ENCODE peak calls at places on chromosome 21, in four cellular contexts. D is SJSA1, R is stomach, T is brain microvascular endothelial cell. W is an unnamed sample.

GRCh38 chr21:34029724-34030528 is 43.5 kb upstream of the MRPS6 start:
- DNase-seq in T (peak; percentile 86), R (peak; percentile 33), D (no peak), W (no peak)

GRCh38 chr21:26883768-26884167 is 38.6 kb upstream of the ADAMTS1 start:
- DNase-seq in R (no peak), D (no peak), T (no peak), W (no peak)

GRCh38 chr21:28257276-28257675 is 735.4 kb downstream of the LTN1 start:
- DNase-seq in T (no peak), D (no peak), R (no peak), W (no peak)

GRCh38 chr21:23612210-23612609 is 1995.1 kb downstream of the MRPL39 start:
- DNase-seq in D (no peak), R (no peak), T (no peak), W (no peak)

GRCh38 chr21:22363504-22363903 is 1365.3 kb downstream of the NCAM2 start:
- DNase-seq in R (no peak), D (no peak), T (no peak), W (no peak)

GRCh38 chr21:25512095-25513086 is 94.9 kb downstream of the MRPL39 start:
- DNase-seq in D (no peak), T (no peak), R (no peak), W (no peak)

GRCh38 chr21:27674037-27674436 is 707.1 kb upstream of the ADAMTS5 start:
- DNase-seq in D (no peak), R (no peak), T (peak; percentile 88), W (no peak)

GRCh38 chr21:20998886-20999285 is 677 bp downstream of the NCAM2 start:
- DNase-seq in R (no peak), T (no peak), D (no peak), W (no peak)

GRCh38 chr21:29322570-29322957 is 23.8 kb downstream of the BACH1 start:
- DNase-seq in R (no peak), T (no peak), D (no peak), W (no peak)

GRCh38 chr21:40176732-40177131 is 309.5 kb downstream of the PCP4 start:
- DNase-seq in R (no peak), T (no peak), D (no peak), W (no peak)

GRCh38 chr21:17387030-17387617 is 125.7 kb upstream of the CXADR start:
- DNase-seq in T (peak; percentile 53), D (peak; percentile 48), R (peak; percentile 54), W (no peak)

GRCh38 chr21:43467785-43468184 is 40.9 kb upstream of the SIK1 start:
- DNase-seq in R (no peak), D (no peak), T (peak; percentile 0), W (no peak)

GRCh38 chr21:26148071-26148470 is 22.5 kb downstream of the APP start:
- DNase-seq in R (no peak), D (peak; percentile 50), T (peak; percentile 17), W (no peak)

GRCh38 chr21:29092102-29092959 is 18.9 kb upstream of the CCT8 start:
- DNase-seq in T (peak; percentile 78), D (peak; percentile 31), R (no peak), W (no peak)

GRCh38 chr21:14530574-14530973 is 15.5 kb downstream of the SAMSN1 start:
- DNase-seq in D (no peak), T (no peak), R (no peak), W (no peak)

GRCh38 chr21:25561668-25562641 is 45.3 kb downstream of the MRPL39 start:
- DNase-seq in R (peak; percentile 45), D (peak; percentile 85), T (peak; percentile 66), W (no peak)

GRCh38 chr21:26170471-26171309 is at the start of gene APP:
- DNase-seq in D (peak; percentile 86), T (peak; percentile 60), R (peak; percentile 91), W (no peak)

GRCh38 chr21:29645666-29646553 is 293.9 kb downstream of the GRIK1 start:
- DNase-seq in D (no peak), R (no peak), T (no peak), W (no peak)

GRCh38 chr21:33870768-33871167 is 44.8 kb downstream of the ATP5PO start:
- DNase-seq in R (no peak), D (no peak), T (no peak), W (peak; percentile 8)

GRCh38 chr21:15283789-15284188 is 219.0 kb upstream of the NRIP1 start:
- DNase-seq in T (no peak), D (no peak), R (no peak), W (no peak)

GRCh38 chr21:23541571-23541970 is 2065.7 kb downstream of the MRPL39 start:
- DNase-seq in T (no peak), D (no peak), R (no peak), W (no peak)

GRCh38 chr21:17454315-17455027 is 58.4 kb upstream of the CXADR start:
- DNase-seq in R (no peak), D (peak; percentile 28), T (peak; percentile 90), W (no peak)

GRCh38 chr21:28605138-28605537 is 387.5 kb downstream of the LTN1 start:
- DNase-seq in T (no peak), R (no peak), D (no peak), W (no peak)

GRCh38 chr21:31290765-31291164 is 53.3 kb downstream of the TIAM1 start:
- DNase-seq in R (no peak), T (no peak), D (no peak), W (no peak)

GRCh38 chr21:34166468-34166867 is 93.1 kb downstream of the MRPS6 start:
- DNase-seq in D (no peak), R (no peak), T (no peak), W (no peak)

GRCh38 chr21:28138272-28138671 is 854.4 kb downstream of the LTN1 start:
- DNase-seq in T (peak; percentile 3), D (no peak), R (no peak), W (no peak)

GRCh38 chr21:35014302-35015044 is 34.6 kb downstream of the RUNX1 start:
- DNase-seq in T (no peak), R (no peak), D (no peak), W (no peak)

GRCh38 chr21:26199471-26199870 is 28.9 kb upstream of the APP start:
- DNase-seq in D (no peak), R (no peak), T (no peak), W (peak; percentile 66)

GRCh38 chr21:25907573-25908275 is 173.0 kb downstream of the GABPA start:
- DNase-seq in R (peak; percentile 53), D (no peak), T (no peak), W (no peak)

GRCh38 chr21:31253684-31254083 is 90.4 kb downstream of the TIAM1 start:
- DNase-seq in R (no peak), D (no peak), T (no peak), W (no peak)

DNA sequence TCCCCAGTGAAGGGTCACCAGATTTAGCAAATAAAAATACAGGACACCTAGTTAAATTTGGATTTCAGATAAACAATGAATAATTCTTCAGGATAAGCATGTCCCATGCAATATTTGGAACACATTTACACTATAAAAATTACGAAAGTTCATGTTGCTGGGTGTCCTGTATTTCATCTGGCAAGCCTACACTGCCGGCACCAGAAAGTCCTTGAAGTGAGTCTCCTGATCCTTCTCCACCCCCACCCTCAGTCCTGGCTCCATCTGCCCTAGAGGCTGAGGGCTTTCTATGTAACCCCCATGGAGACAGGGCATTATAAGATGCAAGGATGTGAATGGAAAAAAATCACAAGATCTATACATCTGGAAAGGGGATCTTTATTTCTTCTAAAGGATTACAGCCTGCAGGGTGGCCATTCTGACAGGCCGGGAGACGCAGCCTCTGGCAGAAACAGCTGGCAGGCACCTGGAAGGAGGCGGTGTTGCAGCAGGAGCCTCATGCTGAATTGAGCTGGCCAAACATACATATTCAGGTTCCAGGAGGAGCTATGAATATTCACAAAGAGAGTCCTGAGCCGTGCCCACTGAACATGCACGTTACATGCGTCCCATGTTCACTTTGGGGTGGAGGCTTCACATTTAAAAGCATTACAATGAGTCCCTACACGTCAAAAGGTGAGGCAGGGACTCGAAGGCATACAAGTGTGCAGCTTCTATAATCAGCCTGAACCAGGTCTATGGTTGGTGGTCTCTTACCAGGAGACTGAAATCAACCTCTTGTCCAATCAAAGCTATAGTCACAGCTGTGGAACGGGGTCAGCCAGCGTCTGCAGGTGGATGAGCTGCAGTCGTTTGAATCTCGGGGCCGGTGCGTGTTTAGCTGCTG is 182.7 kb downstream of the ETS2 start:
- DNase-seq in R (no peak), T (no peak), D (no peak), W (no peak)
- H3K27ac ChIP-seq in R (peak overlapping the region; percentile 54), T (no peak overlapping the region), D (no peak overlapping the region), W (no peak overlapping the region)

DNA sequence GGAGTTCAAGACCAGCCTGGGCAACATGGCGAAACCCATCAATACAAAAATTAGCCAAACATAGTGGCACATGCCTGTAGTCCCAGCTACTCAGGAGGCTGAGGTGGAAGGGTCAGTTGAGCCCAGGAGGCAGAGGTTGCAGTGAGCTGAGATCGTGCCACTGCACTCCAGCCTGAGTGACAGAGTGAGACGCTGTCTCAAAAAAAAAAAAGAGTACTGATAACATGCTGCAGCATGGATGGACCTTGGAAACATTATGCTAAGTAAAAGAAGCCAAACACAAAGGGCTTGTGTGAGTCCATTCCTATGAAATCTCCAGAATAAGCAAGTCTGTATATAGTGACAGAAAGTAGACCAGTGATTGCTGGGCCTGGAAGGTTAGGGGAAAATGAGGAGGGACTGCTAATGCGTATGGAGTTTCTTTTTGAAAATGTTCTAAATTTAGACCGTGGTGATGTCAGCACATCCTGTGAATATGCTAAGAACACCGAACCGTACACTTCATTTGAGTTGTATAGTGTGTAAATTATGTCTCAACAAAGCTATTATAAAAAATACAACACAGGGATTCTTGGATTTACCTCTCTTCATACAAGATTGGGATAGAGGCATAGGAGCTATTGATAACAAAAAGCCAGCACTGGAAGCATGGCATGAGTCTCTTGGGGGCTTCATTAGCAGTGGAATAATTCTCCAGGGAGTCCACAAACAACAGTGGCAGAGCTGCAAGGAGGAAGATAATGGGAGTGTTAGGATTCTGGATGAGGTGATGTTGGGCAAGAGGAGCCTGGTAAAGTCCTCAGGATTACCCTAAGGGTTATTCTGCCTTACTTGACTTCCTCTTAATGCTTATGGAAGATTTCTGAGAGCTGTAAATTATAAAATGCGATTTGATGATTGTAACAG is 73.5 kb downstream of the TTC3 start:
- DNase-seq in T (peak; percentile 16), R (no peak), D (no peak), W (no peak)
- H3K27ac ChIP-seq in T (no peak overlapping the region), R (no peak overlapping the region), D (no peak overlapping the region), W (peak overlapping the region; percentile 10)

DNA sequence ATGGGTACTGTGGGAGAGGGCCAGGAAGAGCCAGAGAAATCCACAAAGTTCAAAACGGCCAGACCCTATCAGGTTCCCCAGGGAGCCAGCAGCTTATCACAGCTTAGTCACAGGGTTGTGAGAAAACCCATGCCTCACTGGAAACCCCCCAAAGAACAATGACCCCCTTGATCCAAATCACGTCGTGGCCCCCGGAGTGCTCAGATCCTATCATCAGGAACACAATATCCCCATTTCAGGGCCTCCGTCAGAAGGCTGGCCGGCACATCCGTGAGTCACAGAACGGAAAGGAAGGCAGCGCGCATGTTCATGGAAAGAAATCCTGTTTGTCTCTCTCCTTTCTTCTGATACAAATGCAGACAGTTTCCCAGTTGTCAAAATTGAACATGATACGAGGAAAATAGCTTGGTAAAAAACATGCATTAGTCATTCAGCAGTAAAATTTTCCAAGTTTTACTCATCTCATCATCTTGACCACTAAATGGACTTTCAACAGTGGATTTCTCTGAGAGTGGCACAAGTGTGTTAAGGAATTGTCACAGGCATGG is 125.0 kb downstream of the RIPK4 start:
- DNase-seq in D (peak; percentile 89), R (no peak), T (peak; percentile 89), W (peak; percentile 73)
- H3K27ac ChIP-seq in D (peak overlapping the region; percentile 91), R (peak overlapping the region; percentile 58), T (peak overlapping the region; percentile 88), W (peak overlapping the region; percentile 92)

GRCh38 chr21:32364801-32365200 is 28.0 kb downstream of the URB1 start:
- DNase-seq in D (no peak), T (no peak), R (no peak), W (no peak)
- H3K27ac ChIP-seq in D (no peak overlapping the region), T (no peak overlapping the region), R (peak overlapping the region; percentile 54), W (peak overlapping the region; percentile 61)

GRCh38 chr21:36627242-36627641 is 71.7 kb upstream of the SIM2 start:
- DNase-seq in R (no peak), D (peak; percentile 68), T (peak; percentile 74), W (peak; percentile 50)
- H3K27ac ChIP-seq in R (no peak overlapping the region), D (peak overlapping the region; percentile 96), T (peak overlapping the region; percentile 59), W (peak overlapping the region; percentile 63)